ENCODE peak calls at places on chromosomes 2 and 18, in eight cellular contexts. O is H1, T is lower lobe of right lung, Q is stomach, E is esophagus muscularis mucosa, P is thoracic aorta, N is IMR-90, R is upper lobe of left lung. C is an unnamed sample. For H3K36me3, the result is how much of the 10 kb centered on the place peaks cover.

GRCh38 chr2:181364492-181365175 is 92.6 kb upstream of the ITGA4 start:
- DNase-seq in O (no peak), T (no peak), Q (no peak), E (no peak), P (no peak), N (no peak), R (no peak), C (no peak)

GRCh38 chr2:64770781-64771334 is 117.1 kb upstream of the SERTAD2 start:
- DNase-seq in O (no peak), T (no peak), Q (no peak), E (no peak), P (no peak), N (peak), R (peak), C (no peak)

GRCh38 chr2:156437876-156438410 is 1.8 kb downstream of the GPD2 start:
- DNase-seq in O (no peak), T (no peak), Q (no peak), E (no peak), P (no peak), N (no peak), R (no peak), C (no peak)

GRCh38 chr2:210617732-210618330 is 61.4 kb downstream of the CPS1 start:
- DNase-seq in O (no peak), T (no peak), Q (no peak), E (no peak), P (no peak), N (peak), R (no peak), C (no peak)

GRCh38 chr2:234840336-234840735 is 111.5 kb upstream of the SH3BP4 start:
- DNase-seq in O (no peak), T (no peak), Q (no peak), E (no peak), P (no peak), N (peak), R (no peak), C (no peak)

GRCh38 chr2:210007895-210008294 is 5.5 kb downstream of the RPE start:
- DNase-seq in O (no peak), T (no peak), Q (no peak), E (no peak), P (no peak), N (peak), R (no peak), C (no peak)

GRCh38 chr2:46171441-46171953 is 125.7 kb upstream of the EPAS1 start:
- DNase-seq in O (no peak), T (no peak), Q (no peak), E (no peak), P (no peak), N (peak), R (no peak), C (no peak)

GRCh38 chr18:48452863-48453323 is 43.7 kb upstream of the ZBTB7C start:
- DNase-seq in O (no peak), T (no peak), Q (no peak), E (no peak), P (no peak), N (peak), R (no peak), C (no peak)

GRCh38 chr18:76544511-76545350 is 49.7 kb upstream of the ZNF516 start:
- DNase-seq in O (no peak), T (no peak), Q (no peak), E (no peak), P (no peak), N (no peak), R (no peak), C (no peak)

GRCh38 chr2:158088093-158088492 is 13.6 kb upstream of the UPP2 start:
- DNase-seq in O (no peak), T (no peak), Q (no peak), E (no peak), P (no peak), N (no peak), R (no peak), C (no peak)

GRCh38 chr2:201016859-201017258 is 53.4 kb upstream of the ORC2 start:
- DNase-seq in O (no peak), T (no peak), Q (no peak), E (no peak), P (no peak), N (no peak), R (no peak), C (no peak)

GRCh38 chr2:199740111-199740428 is 110.9 kb downstream of the FTCDNL1 start:
- DNase-seq in O (no peak), T (no peak), Q (no peak), E (no peak), P (no peak), N (no peak), R (no peak), C (no peak)

GRCh38 chr2:199982444-199982843 is 27.1 kb downstream of the MAIP1 start:
- DNase-seq in O (no peak), T (no peak), Q (no peak), E (no peak), P (no peak), N (no peak), R (no peak), C (no peak)

GRCh38 chr2:214960677-214961076 is 151.2 kb upstream of the BARD1 start:
- DNase-seq in O (no peak), T (no peak), Q (no peak), E (no peak), P (no peak), N (peak), R (no peak), C (no peak)

GRCh38 chr2:15762449-15762848 is 170.8 kb downstream of the DDX1 start:
- DNase-seq in O (no peak), T (no peak), Q (no peak), E (no peak), P (no peak), N (no peak), R (no peak), C (no peak)

DNA sequence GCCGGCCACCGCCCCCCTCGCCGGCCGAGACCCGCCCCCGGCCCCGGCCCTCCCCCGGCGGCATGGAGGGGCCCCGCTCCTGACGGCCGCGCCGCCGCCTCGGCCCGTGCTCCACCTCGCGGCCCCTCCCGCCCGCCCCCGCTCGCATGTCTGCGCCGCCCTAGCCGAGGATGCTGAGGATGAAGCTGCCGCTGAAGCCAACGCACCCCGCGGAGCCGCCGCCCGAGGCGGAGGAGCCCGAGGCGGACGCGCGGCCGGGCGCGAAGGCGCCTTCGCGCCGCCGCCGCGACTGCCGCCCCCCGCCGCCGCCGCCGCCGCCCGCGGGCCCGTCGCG is 397 bp downstream of the ZCCHC2 start:
- DNase-seq in O (no peak), T (no peak), Q (no peak), E (no peak), P (no peak), N (no peak), R (no peak), C (no peak)
- H3K27ac ChIP-seq in O (no peak), T (peak), Q (peak), E (peak), P (peak), N (no peak), R (peak), C (peak)

DNA sequence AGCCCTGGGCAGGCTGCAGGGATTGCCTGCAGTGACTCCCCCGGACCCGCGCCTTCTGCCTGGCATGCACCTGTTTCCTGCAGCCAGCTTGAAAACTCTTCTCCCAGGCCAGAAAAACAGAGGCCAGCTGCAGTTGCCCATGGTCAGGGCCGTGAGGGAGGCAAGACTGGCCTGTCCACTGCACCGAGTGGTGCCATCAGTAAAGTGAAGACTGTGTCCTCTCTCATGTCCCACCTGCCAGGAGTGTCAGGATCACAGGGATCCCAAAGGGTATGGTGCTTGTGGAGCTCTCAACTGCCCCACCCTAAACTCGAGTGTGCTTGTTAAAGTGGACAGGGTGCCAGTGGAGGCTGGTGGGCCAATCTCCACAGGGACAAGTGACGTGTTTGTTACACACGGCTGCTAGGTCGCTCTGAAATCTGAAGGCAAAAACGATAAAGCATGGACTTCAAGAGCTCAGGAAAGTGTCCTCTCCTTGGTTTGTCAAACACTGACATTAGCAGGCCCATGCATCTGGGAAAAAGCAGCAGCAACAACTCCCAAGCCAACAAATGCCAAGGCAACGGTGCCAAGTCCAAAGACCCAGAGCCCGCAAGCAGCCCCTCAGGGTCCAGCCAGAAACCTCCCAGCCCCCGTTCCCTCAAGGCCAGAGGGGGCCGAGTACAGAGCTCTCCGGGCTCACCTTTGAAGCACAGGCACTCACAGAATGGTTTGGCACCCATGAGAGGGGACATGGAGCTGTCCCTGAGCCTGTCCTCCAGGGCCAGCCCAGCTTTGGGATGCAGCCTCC is 213.2 kb downstream of the HDAC4 start:
- DNase-seq in O (no peak), T (no peak), Q (peak), E (no peak), P (no peak), N (no peak), R (peak), C (no peak)
- H3K36me3 ChIP-seq in O (under half), T (half or more), Q (half or more), E (under half), P (under half), N (under half), R (under half), C (half or more)

GRCh38 chr18:10519999-10520935 is 5.6 kb upstream of the NAPG start:
- DNase-seq in O (peak), T (peak), Q (peak), E (no peak), P (peak), N (peak), R (peak), C (no peak)

GRCh38 chr18:10519366-10519765 is 6.5 kb upstream of the NAPG start:
- DNase-seq in O (no peak), T (no peak), Q (no peak), E (no peak), P (no peak), N (peak), R (no peak), C (no peak)

GRCh38 chr18:10516078-10516477 is 9.7 kb upstream of the NAPG start:
- DNase-seq in O (no peak), T (no peak), Q (no peak), E (no peak), P (no peak), N (no peak), R (no peak), C (no peak)

GRCh38 chr18:10515456-10515855 is 10.4 kb upstream of the NAPG start:
- DNase-seq in O (no peak), T (no peak), Q (no peak), E (no peak), P (no peak), N (no peak), R (no peak), C (no peak)

DNA sequence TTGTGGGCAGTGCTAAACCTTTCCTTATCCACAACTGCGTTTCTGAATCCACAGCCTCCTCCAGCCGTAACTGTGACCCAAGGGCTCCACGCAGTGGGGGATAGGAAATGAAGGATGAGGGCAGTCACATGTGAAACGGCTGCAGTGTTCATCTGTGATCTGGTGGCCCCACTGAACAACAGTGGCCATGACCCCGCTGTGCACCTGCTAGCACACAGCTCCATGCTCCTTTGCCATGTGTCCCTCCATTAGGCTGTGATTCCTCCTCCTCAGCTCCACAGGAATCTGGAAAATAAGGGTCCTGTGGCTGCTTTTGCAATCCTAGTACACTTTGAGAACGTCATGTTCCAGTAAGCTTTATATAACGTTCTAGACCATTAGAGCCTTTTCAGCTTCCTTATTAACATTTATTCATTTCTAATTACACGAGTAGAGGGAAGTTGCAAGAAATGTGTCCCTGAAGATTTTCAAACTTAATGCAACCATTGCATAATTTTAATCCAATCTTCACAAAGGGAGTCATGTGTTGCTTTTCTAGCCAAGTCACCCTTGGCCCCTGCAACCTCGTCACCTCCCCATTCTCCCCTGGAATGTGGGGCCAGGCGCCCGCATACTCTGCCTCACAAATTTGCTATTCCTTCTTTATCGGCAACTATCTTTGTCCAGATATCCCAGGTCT is 7.1 kb upstream of the NAPG start:
- DNase-seq in O (no peak), T (peak), Q (peak), E (no peak), P (no peak), N (peak), R (no peak), C (no peak)
- H3K27ac ChIP-seq in O (no peak), T (peak), Q (no peak), E (peak), P (peak), N (peak), R (no peak), C (no peak)

GRCh38 chr18:78727877-78728276 is 251.7 kb upstream of the SALL3 start:
- DNase-seq in O (no peak), T (no peak), Q (peak), E (no peak), P (no peak), N (no peak), R (no peak), C (no peak)
- H3K36me3 ChIP-seq in O (under half), T (under half), Q (under half), E (under half), P (under half), N (under half), R (under half), C (under half)

DNA sequence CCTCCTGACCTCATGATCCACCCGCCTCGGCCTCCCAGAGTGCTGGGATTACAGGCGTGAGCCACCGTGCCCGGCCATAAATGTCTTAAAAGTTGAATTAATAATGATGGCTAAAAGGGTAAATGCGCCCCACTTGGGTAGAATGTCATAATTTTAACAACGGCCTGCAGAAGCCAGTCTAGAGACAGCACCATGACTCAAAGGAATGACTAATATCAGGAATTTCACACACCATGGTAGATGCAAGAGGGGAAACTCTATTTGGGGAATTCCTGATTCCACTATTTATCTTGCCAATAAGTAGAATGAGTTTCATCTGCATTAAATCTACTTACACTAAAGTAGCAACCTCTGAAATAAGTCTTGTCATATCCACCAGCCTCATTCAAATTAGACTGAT is 309.9 kb downstream of the IRS1 start:
- DNase-seq in O (no peak), T (no peak), Q (no peak), E (no peak), P (no peak), N (peak), R (peak), C (no peak)
- H3K27ac ChIP-seq in O (no peak), T (no peak), Q (no peak), E (no peak), P (no peak), N (peak), R (no peak), C (no peak)

GRCh38 chr18:39796413-39796812 is 2158.6 kb upstream of the PIK3C3 start:
- DNase-seq in O (no peak), T (no peak), Q (no peak), E (no peak), P (no peak), N (no peak), R (no peak), C (no peak)
- H3K36me3 ChIP-seq in O (under half), T (under half), Q (under half), E (under half), P (under half), N (under half), R (under half), C (under half)